ENCODE peak calls at places on chromosomes 4 and X, in six cellular contexts. A is fibroblast of mammary gland, B is hepatocyte, Q is A549, P is T1000, Y is right lobe of liver. R is an unnamed sample.

GRCh38 chrX:153726286-153727107 is 1.8 kb downstream of the ABCD1 start:
- DNase-seq in A (peak), B (peak), Q (no peak), P (no peak), Y (peak), R (peak)

GRCh38 chrX:72027024-72027913 is 104.4 kb downstream of the RTL5 start:
- DNase-seq in A (no peak), B (no peak), Q (no peak), P (no peak), Y (no peak), R (peak)

GRCh38 chrX:78831523-78831922 is 84.0 kb downstream of the LPAR4 start:
- DNase-seq in A (no peak), B (no peak), Q (no peak), P (no peak), Y (no peak), R (no peak)

GRCh38 chrX:150863191-150863590 is 35.3 kb downstream of the CD99L2 start:
- DNase-seq in A (no peak), B (no peak), Q (no peak), P (no peak), Y (no peak), R (no peak)

GRCh38 chrX:115031989-115032388 is 14.6 kb upstream of the IL13RA2 start:
- DNase-seq in A (peak), B (no peak), Q (no peak), P (no peak), Y (no peak), R (no peak)

GRCh38 chr4:101835121-101835904 is 44.8 kb downstream of the BANK1 start:
- DNase-seq in A (peak), B (peak), Q (peak), P (no peak), Y (no peak), R (no peak)

GRCh38 chrX:36019164-36019563 is 99.6 kb downstream of the CFAP47 start:
- DNase-seq in A (no peak), B (peak), Q (no peak), P (no peak), Y (no peak), R (no peak)

GRCh38 chrX:12844319-12844718 is 22.6 kb upstream of the TLR7 start:
- DNase-seq in A (no peak), B (no peak), Q (no peak), P (no peak), Y (no peak), R (no peak)

GRCh38 chrX:71214604-71215334 is 8.3 kb upstream of the GJB1 start:
- DNase-seq in A (no peak), B (peak), Q (no peak), P (no peak), Y (peak), R (no peak)

GRCh38 chrX:68049466-68049865 is 383.8 kb downstream of the OPHN1 start:
- DNase-seq in A (no peak), B (no peak), Q (no peak), P (no peak), Y (no peak), R (no peak)

GRCh38 chr4:96472103-96472867 is 632.4 kb downstream of the PDHA2 start:
- DNase-seq in A (no peak), B (no peak), Q (no peak), P (no peak), Y (no peak), R (no peak)

GRCh38 chrX:154040863-154041262 is 21.2 kb upstream of the IRAK1 start:
- DNase-seq in A (no peak), B (no peak), Q (no peak), P (no peak), Y (no peak), R (no peak)

GRCh38 chr4:119100640-119101039 is 35.0 kb upstream of the MYOZ2 start:
- DNase-seq in A (no peak), B (no peak), Q (no peak), P (no peak), Y (no peak), R (no peak)

GRCh38 chr4:35080799-35081198 is 1163.5 kb downstream of the ARAP2 start:
- DNase-seq in A (no peak), B (no peak), Q (no peak), P (no peak), Y (no peak), R (no peak)

GRCh38 chrX:155054255-155054654 is 16.7 kb downstream of the CMC4 start:
- DNase-seq in A (no peak), B (no peak), Q (no peak), P (no peak), Y (no peak), R (no peak)

GRCh38 chr4:128525387-128525786 is 237.8 kb upstream of the PGRMC2 start:
- DNase-seq in A (peak), B (no peak), Q (no peak), P (no peak), Y (no peak), R (no peak)

GRCh38 chrX:63250253-63250868 is 100.8 kb downstream of the SPIN4 start:
- DNase-seq in A (peak), B (peak), Q (peak), P (no peak), Y (no peak), R (no peak)

GRCh38 chr4:87179751-87180150 is 40.7 kb downstream of the KLHL8 start:
- DNase-seq in A (peak), B (no peak), Q (no peak), P (no peak), Y (no peak), R (no peak)

GRCh38 chrX:63258144-63258543 is 93.0 kb downstream of the SPIN4 start:
- DNase-seq in A (no peak), B (no peak), Q (no peak), P (no peak), Y (no peak), R (no peak)

GRCh38 chrX:107205770-107206696 is at the start of the genes DNAAF6 and NUP62CL:
- DNase-seq in A (peak), B (peak), Q (peak), P (peak), Y (peak), R (no peak)

GRCh38 chr4:136769717-136770116 is 762.6 kb downstream of the PCDH18 start:
- DNase-seq in A (no peak), B (no peak), Q (no peak), P (no peak), Y (no peak), R (no peak)

GRCh38 chrX:103464774-103465117 is 54.5 kb downstream of the RAB40A start:
- DNase-seq in A (peak), B (peak), Q (peak), P (peak), Y (peak), R (no peak)

GRCh38 chr4:168666531-168666930 is 169.7 kb downstream of the PALLD start:
- DNase-seq in A (peak), B (no peak), Q (no peak), P (no peak), Y (no peak), R (no peak)

R was measured in mesenteric fat pad.